ENCODE peak calls at places on chromosomes 7 and 10, in eight cellular contexts. T is T follicular helper cell; L is GM03348; I is head of caudate nucleus; D is NCI-H1105 treated with DMSO at 0.1 percent for 48 hours; X is stimulated activated CD4-positive, alpha-beta T cell treated with anti-CD3 and anti-CD28 coated beads, Interleukin-4, amount 100 ng/mL, for 48 hours; S is body of pancreas; N is hypothalamus. H is an unnamed sample.

GRCh38 chr10:24385776-24386175 is 176.8 kb downstream of the KIAA1217 start:
- DNase-seq in N (no peak), X (no peak), L (peak), S (no peak), T (no peak), I (no peak), D (no peak), H (no peak)

GRCh38 chr10:70879244-70879643 is 9.1 kb downstream of the PCBD1 start:
- DNase-seq in T (no peak), L (no peak), D (no peak), N (no peak), S (no peak), I (no peak), X (no peak), H (no peak)

GRCh38 chr10:47359626-47360418 is 11.7 kb downstream of the RBP3 start:
- DNase-seq in D (no peak), N (no peak), T (no peak), X (no peak), S (peak), L (no peak), I (no peak), H (no peak)

GRCh38 chr10:128080231-128080630 is 46.0 kb downstream of the MKI67 start:
- DNase-seq in L (no peak), X (no peak), S (no peak), T (no peak), I (no peak), N (no peak), D (no peak), H (no peak)

GRCh38 chr10:43138757-43139241 is 554 bp downstream of the CSGALNACT2 start:
- DNase-seq in X (peak), D (no peak), S (no peak), T (peak), I (peak), L (peak), N (peak), H (no peak)

GRCh38 chr10:124607693-124608092 is 136.5 kb downstream of the FAM53B start:
- DNase-seq in S (no peak), L (no peak), X (no peak), T (no peak), I (no peak), N (no peak), D (no peak), H (no peak)

GRCh38 chr7:26182283-26182682 is 18.3 kb downstream of the HNRNPA2B1 start:
- DNase-seq in X (no peak), I (no peak), L (no peak), D (no peak), N (no peak), S (peak), T (no peak), H (no peak)

GRCh38 chr7:86930554-86931307 is 128.7 kb downstream of the ELAPOR2 start:
- DNase-seq in D (no peak), S (no peak), N (no peak), X (no peak), T (no peak), L (no peak), I (no peak), H (no peak)

GRCh38 chr10:7260412-7260900 is 150.4 kb downstream of the SFMBT2 start:
- DNase-seq in N (peak), I (peak), D (no peak), S (peak), X (no peak), T (no peak), L (peak), H (no peak)

GRCh38 chr7:44290250-44290616 is 35.2 kb downstream of the CAMK2B start:
- DNase-seq in X (no peak), I (no peak), N (no peak), S (peak), D (no peak), L (no peak), T (no peak), H (no peak)

GRCh38 chr10:132828681-132829080 is 42.7 kb upstream of the NKX6-2 start:
- DNase-seq in T (no peak), L (no peak), I (no peak), N (no peak), D (no peak), S (no peak), X (no peak), H (no peak)

H was measured in cortex of kidney.